ENCODE peak calls at places on chromosomes 16 and 17, in seven cellular contexts. One of them, this sample, is unnamed.

GRCh38 chr17:71494456-71494855 is 626.4 kb upstream of the SOX9 start:
- DNase-seq in H7: no peak
- DNase-seq in IMR-90: no peak
- DNase-seq in HTR-8/SVneo: no peak
- DNase-seq in effector memory CD4-positive, alpha-beta T cell: no peak
- DNase-seq in HT1080: no peak
- DNase-seq in amniotic epithelial cell: peak
- DNase-seq in this sample: no peak

GRCh38 chr17:76631821-76632565 is 11.6 kb downstream of the ST6GALNAC1 start:
- DNase-seq in amniotic epithelial cell: peak
- DNase-seq in effector memory CD4-positive, alpha-beta T cell: peak
- DNase-seq in IMR-90: peak
- DNase-seq in H7: no peak
- DNase-seq in HT1080: no peak
- DNase-seq in HTR-8/SVneo: no peak
- DNase-seq in this sample: no peak

GRCh38 chr17:57665128-57665527 is 80.0 kb downstream of the CCDC182 start:
- DNase-seq in HTR-8/SVneo: no peak
- DNase-seq in HT1080: no peak
- DNase-seq in amniotic epithelial cell: no peak
- DNase-seq in IMR-90: no peak
- DNase-seq in H7: no peak
- DNase-seq in effector memory CD4-positive, alpha-beta T cell: no peak
- DNase-seq in this sample: no peak

GRCh38 chr17:29592850-29593545 is at the start of gene ANKRD13B:
- DNase-seq in H7: peak
- DNase-seq in effector memory CD4-positive, alpha-beta T cell: no peak
- DNase-seq in HTR-8/SVneo: peak
- DNase-seq in amniotic epithelial cell: no peak
- DNase-seq in IMR-90: no peak
- DNase-seq in HT1080: peak
- DNase-seq in this sample: no peak

GRCh38 chr16:85416267-85417109 is 196.6 kb upstream of the GSE1 start:
- DNase-seq in HT1080: no peak
- DNase-seq in amniotic epithelial cell: no peak
- DNase-seq in HTR-8/SVneo: peak
- DNase-seq in effector memory CD4-positive, alpha-beta T cell: peak
- DNase-seq in H7: peak
- DNase-seq in IMR-90: peak
- DNase-seq in this sample: peak

GRCh38 chr17:31525801-31526549 is 134.5 kb downstream of the RAB11FIP4 start:
- DNase-seq in IMR-90: no peak
- DNase-seq in amniotic epithelial cell: no peak
- DNase-seq in HTR-8/SVneo: no peak
- DNase-seq in H7: peak
- DNase-seq in effector memory CD4-positive, alpha-beta T cell: no peak
- DNase-seq in HT1080: peak
- DNase-seq in this sample: no peak

GRCh38 chr17:74433421-74434121 is 1.7 kb downstream of the GPRC5C start:
- DNase-seq in HTR-8/SVneo: no peak
- DNase-seq in IMR-90: no peak
- DNase-seq in effector memory CD4-positive, alpha-beta T cell: no peak
- DNase-seq in H7: peak
- DNase-seq in HT1080: no peak
- DNase-seq in amniotic epithelial cell: no peak
- DNase-seq in this sample: no peak

GRCh38 chr17:2084766-2085647 is 30.1 kb downstream of the HIC1 start:
- DNase-seq in effector memory CD4-positive, alpha-beta T cell: no peak
- DNase-seq in H7: peak
- DNase-seq in HTR-8/SVneo: no peak
- DNase-seq in HT1080: no peak
- DNase-seq in amniotic epithelial cell: peak
- DNase-seq in IMR-90: peak
- DNase-seq in this sample: no peak

GRCh38 chr17:20266806-20267458 is 200.4 kb downstream of the LGALS9B start:
- DNase-seq in effector memory CD4-positive, alpha-beta T cell: no peak
- DNase-seq in IMR-90: peak
- DNase-seq in HT1080: peak
- DNase-seq in H7: no peak
- DNase-seq in amniotic epithelial cell: peak
- DNase-seq in HTR-8/SVneo: peak
- DNase-seq in this sample: no peak

GRCh38 chr16:83315271-83315670 is 492.5 kb upstream of the HSBP1 start:
- DNase-seq in effector memory CD4-positive, alpha-beta T cell: no peak
- DNase-seq in IMR-90: peak
- DNase-seq in H7: no peak
- DNase-seq in amniotic epithelial cell: peak
- DNase-seq in HTR-8/SVneo: no peak
- DNase-seq in HT1080: no peak
- DNase-seq in this sample: no peak

GRCh38 chr17:43471801-43472200 is 12.0 kb upstream of the DHX8 start:
- DNase-seq in H7: no peak
- DNase-seq in amniotic epithelial cell: peak
- DNase-seq in HT1080: peak
- DNase-seq in IMR-90: peak
- DNase-seq in HTR-8/SVneo: no peak
- DNase-seq in effector memory CD4-positive, alpha-beta T cell: no peak
- DNase-seq in this sample: no peak

GRCh38 chr17:39012725-39013124 is 45.5 kb upstream of the FBXO47 start:
- DNase-seq in IMR-90: no peak
- DNase-seq in H7: no peak
- DNase-seq in HT1080: no peak
- DNase-seq in amniotic epithelial cell: no peak
- DNase-seq in effector memory CD4-positive, alpha-beta T cell: no peak
- DNase-seq in HTR-8/SVneo: no peak
- DNase-seq in this sample: no peak

GRCh38 chr16:85348921-85349334 is 236.7 kb upstream of the CIBAR2 start:
- DNase-seq in HT1080: no peak
- DNase-seq in effector memory CD4-positive, alpha-beta T cell: no peak
- DNase-seq in HTR-8/SVneo: no peak
- DNase-seq in amniotic epithelial cell: no peak
- DNase-seq in H7: no peak
- DNase-seq in IMR-90: no peak
- DNase-seq in this sample: no peak

GRCh38 chr16:88355389-88356123 is 27.2 kb upstream of the ZNF469 start:
- DNase-seq in HTR-8/SVneo: no peak
- DNase-seq in amniotic epithelial cell: no peak
- DNase-seq in HT1080: no peak
- DNase-seq in H7: peak
- DNase-seq in IMR-90: no peak
- DNase-seq in effector memory CD4-positive, alpha-beta T cell: no peak
- DNase-seq in this sample: no peak

GRCh38 chr17:41739661-41740352 is 5.4 kb upstream of the HAP1 start:
- DNase-seq in HTR-8/SVneo: peak
- DNase-seq in H7: no peak
- DNase-seq in effector memory CD4-positive, alpha-beta T cell: no peak
- DNase-seq in IMR-90: peak
- DNase-seq in HT1080: peak
- DNase-seq in amniotic epithelial cell: peak
- DNase-seq in this sample: no peak

GRCh38 chr17:80820331-80820730 is 171.3 kb upstream of the CHMP6 start:
- DNase-seq in HTR-8/SVneo: no peak
- DNase-seq in HT1080: no peak
- DNase-seq in amniotic epithelial cell: no peak
- DNase-seq in IMR-90: no peak
- DNase-seq in effector memory CD4-positive, alpha-beta T cell: no peak
- DNase-seq in H7: peak
- DNase-seq in this sample: no peak

GRCh38 chr17:81688616-81689015 is 4.8 kb downstream of the HGS start:
- DNase-seq in amniotic epithelial cell: no peak
- DNase-seq in effector memory CD4-positive, alpha-beta T cell: no peak
- DNase-seq in HTR-8/SVneo: no peak
- DNase-seq in IMR-90: no peak
- DNase-seq in H7: no peak
- DNase-seq in HT1080: no peak
- DNase-seq in this sample: no peak

GRCh38 chr17:81062014-81062413 is 27.1 kb downstream of the BAIAP2 start:
- DNase-seq in amniotic epithelial cell: no peak
- DNase-seq in H7: no peak
- DNase-seq in HT1080: no peak
- DNase-seq in HTR-8/SVneo: no peak
- DNase-seq in effector memory CD4-positive, alpha-beta T cell: no peak
- DNase-seq in IMR-90: no peak
- DNase-seq in this sample: no peak

GRCh38 chr16:54456291-54456690 is 169.7 kb upstream of the IRX3 start:
- DNase-seq in HT1080: no peak
- DNase-seq in effector memory CD4-positive, alpha-beta T cell: no peak
- DNase-seq in HTR-8/SVneo: no peak
- DNase-seq in IMR-90: no peak
- DNase-seq in amniotic epithelial cell: no peak
- DNase-seq in H7: no peak
- DNase-seq in this sample: no peak

GRCh38 chr16:15573274-15573895 is 69.6 kb downstream of the MARF1 start:
- DNase-seq in HTR-8/SVneo: no peak
- DNase-seq in IMR-90: no peak
- DNase-seq in effector memory CD4-positive, alpha-beta T cell: no peak
- DNase-seq in amniotic epithelial cell: no peak
- DNase-seq in HT1080: no peak
- DNase-seq in H7: no peak
- DNase-seq in this sample: no peak

GRCh38 chr17:77537566-77537965 is 396.8 kb downstream of the SEC14L1 start:
- DNase-seq in amniotic epithelial cell: no peak
- DNase-seq in H7: no peak
- DNase-seq in IMR-90: no peak
- DNase-seq in HTR-8/SVneo: no peak
- DNase-seq in HT1080: no peak
- DNase-seq in effector memory CD4-positive, alpha-beta T cell: no peak
- DNase-seq in this sample: no peak

GRCh38 chr17:15194859-15195277 is 70.3 kb downstream of the PMP22 start:
- DNase-seq in H7: no peak
- DNase-seq in amniotic epithelial cell: no peak
- DNase-seq in HT1080: no peak
- DNase-seq in effector memory CD4-positive, alpha-beta T cell: no peak
- DNase-seq in HTR-8/SVneo: no peak
- DNase-seq in IMR-90: peak
- DNase-seq in this sample: no peak

GRCh38 chr17:40547079-40547784 is 18.0 kb downstream of the CCR7 start:
- DNase-seq in IMR-90: no peak
- DNase-seq in H7: no peak
- DNase-seq in amniotic epithelial cell: no peak
- DNase-seq in effector memory CD4-positive, alpha-beta T cell: no peak
- DNase-seq in HT1080: no peak
- DNase-seq in HTR-8/SVneo: no peak
- DNase-seq in this sample: no peak

GRCh38 chr17:72399608-72400487 is 279.0 kb downstream of the SOX9 start:
- DNase-seq in amniotic epithelial cell: no peak
- DNase-seq in IMR-90: no peak
- DNase-seq in HTR-8/SVneo: no peak
- DNase-seq in H7: no peak
- DNase-seq in effector memory CD4-positive, alpha-beta T cell: no peak
- DNase-seq in HT1080: no peak
- DNase-seq in this sample: no peak

GRCh38 chr16:7013990-7014389 is 318.7 kb upstream of the RBFOX1 start:
- DNase-seq in HTR-8/SVneo: no peak
- DNase-seq in HT1080: no peak
- DNase-seq in H7: no peak
- DNase-seq in effector memory CD4-positive, alpha-beta T cell: no peak
- DNase-seq in amniotic epithelial cell: no peak
- DNase-seq in IMR-90: peak
- DNase-seq in this sample: no peak

GRCh38 chr17:5182597-5183409 is 8.9 kb downstream of the ZNF594 start:
- DNase-seq in IMR-90: no peak
- DNase-seq in H7: no peak
- DNase-seq in effector memory CD4-positive, alpha-beta T cell: no peak
- DNase-seq in amniotic epithelial cell: no peak
- DNase-seq in HTR-8/SVneo: no peak
- DNase-seq in HT1080: no peak
- DNase-seq in this sample: no peak

This sample was measured in T follicular helper cell.